ENCODE peak calls at places on chromosome 18, in six cellular contexts. One of them, this sample, is unnamed.

GRCh38 chr18:74996055-74996454 is 212.9 kb downstream of the PTGR3 start:
- DNase-seq in mesenchymal stem cell: no peak
- DNase-seq in IMR-90: no peak
- DNase-seq in H1: no peak
- DNase-seq in H9: no peak
- DNase-seq in neuronal stem cell: no peak
- DNase-seq in this sample: no peak

GRCh38 chr18:46756172-46756558 is 688 bp downstream of the ST8SIA5 start:
- DNase-seq in H1: no peak
- DNase-seq in neuronal stem cell: peak; percentile 27
- DNase-seq in mesenchymal stem cell: peak; percentile 2
- DNase-seq in IMR-90: no peak
- DNase-seq in H9: no peak
- DNase-seq in this sample: no peak

GRCh38 chr18:58168221-58168620 is 124.2 kb downstream of the NEDD4L start:
- DNase-seq in H1: no peak
- DNase-seq in H9: no peak
- DNase-seq in mesenchymal stem cell: no peak
- DNase-seq in neuronal stem cell: no peak
- DNase-seq in IMR-90: no peak
- DNase-seq in this sample: no peak

GRCh38 chr18:31373641-31374040 is 2.9 kb upstream of the DSG4 start:
- DNase-seq in mesenchymal stem cell: no peak
- DNase-seq in IMR-90: no peak
- DNase-seq in neuronal stem cell: no peak
- DNase-seq in H9: no peak
- DNase-seq in H1: no peak
- DNase-seq in this sample: no peak

GRCh38 chr18:28365406-28365805 is 188.5 kb upstream of the CDH2 start:
- DNase-seq in IMR-90: peak; percentile 1
- DNase-seq in neuronal stem cell: no peak
- DNase-seq in mesenchymal stem cell: peak; percentile 35
- DNase-seq in H1: no peak
- DNase-seq in H9: no peak
- DNase-seq in this sample: peak; percentile 73

GRCh38 chr18:4130734-4131719 is 324.1 kb downstream of the DLGAP1 start:
- DNase-seq in H1: no peak
- DNase-seq in H9: no peak
- DNase-seq in neuronal stem cell: no peak
- DNase-seq in mesenchymal stem cell: no peak
- DNase-seq in IMR-90: no peak
- DNase-seq in this sample: no peak

GRCh38 chr18:12500986-12501385 is 93.3 kb downstream of the PRELID3A start:
- DNase-seq in H9: no peak
- DNase-seq in mesenchymal stem cell: no peak
- DNase-seq in IMR-90: no peak
- DNase-seq in neuronal stem cell: no peak
- DNase-seq in H1: no peak
- DNase-seq in this sample: no peak

GRCh38 chr18:58186258-58186948 is 142.4 kb downstream of the NEDD4L start:
- DNase-seq in IMR-90: peak; percentile 91
- DNase-seq in H1: peak; percentile 37
- DNase-seq in H9: no peak
- DNase-seq in mesenchymal stem cell: peak; percentile 66
- DNase-seq in neuronal stem cell: no peak
- DNase-seq in this sample: peak; percentile 94

GRCh38 chr18:4836146-4836545 is 360.9 kb downstream of the AKAIN1 start:
- DNase-seq in H1: no peak
- DNase-seq in H9: no peak
- DNase-seq in neuronal stem cell: no peak
- DNase-seq in IMR-90: no peak
- DNase-seq in mesenchymal stem cell: no peak
- DNase-seq in this sample: no peak

GRCh38 chr18:32349728-32350395 is 120.8 kb downstream of the GAREM1 start:
- DNase-seq in H1: no peak
- DNase-seq in H9: no peak
- DNase-seq in neuronal stem cell: no peak
- DNase-seq in mesenchymal stem cell: peak; percentile 95
- DNase-seq in IMR-90: peak; percentile 97
- DNase-seq in this sample: peak; percentile 88

DNA sequence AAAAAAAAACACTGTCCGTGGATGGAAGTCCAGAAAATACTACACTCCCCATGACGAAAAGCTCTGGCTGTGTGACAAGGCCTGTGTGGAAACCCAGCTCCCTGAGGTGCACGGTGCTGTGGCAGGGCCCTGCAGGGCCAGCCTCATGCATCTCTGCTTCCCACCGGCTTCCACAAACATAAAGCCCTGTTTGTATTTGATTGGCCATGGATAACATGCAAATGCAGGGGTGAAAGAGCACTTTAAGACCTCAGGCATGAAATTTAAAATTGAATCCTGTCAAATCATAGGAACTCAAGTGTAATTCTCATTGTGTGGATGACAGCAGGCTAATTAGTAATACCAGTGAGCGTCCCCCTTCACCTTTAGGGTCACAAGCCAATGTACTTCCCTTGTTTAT is 757.2 kb downstream of the GALR1 start:
- DNase-seq in mesenchymal stem cell: no peak
- DNase-seq in IMR-90: no peak
- DNase-seq in H9: no peak
- DNase-seq in neuronal stem cell: peak; percentile 46
- DNase-seq in H1: no peak
- DNase-seq in this sample: no peak
- H3K14ac ChIP-seq in mesenchymal stem cell: no peak overlapping the region
- H3K14ac ChIP-seq in IMR-90: no peak overlapping the region
- H3K14ac ChIP-seq in H9: no peak overlapping the region
- H3K14ac ChIP-seq in neuronal stem cell: no peak overlapping the region
- H3K14ac ChIP-seq in H1: no peak overlapping the region
- H3K14ac ChIP-seq in this sample: no peak overlapping the region

DNA sequence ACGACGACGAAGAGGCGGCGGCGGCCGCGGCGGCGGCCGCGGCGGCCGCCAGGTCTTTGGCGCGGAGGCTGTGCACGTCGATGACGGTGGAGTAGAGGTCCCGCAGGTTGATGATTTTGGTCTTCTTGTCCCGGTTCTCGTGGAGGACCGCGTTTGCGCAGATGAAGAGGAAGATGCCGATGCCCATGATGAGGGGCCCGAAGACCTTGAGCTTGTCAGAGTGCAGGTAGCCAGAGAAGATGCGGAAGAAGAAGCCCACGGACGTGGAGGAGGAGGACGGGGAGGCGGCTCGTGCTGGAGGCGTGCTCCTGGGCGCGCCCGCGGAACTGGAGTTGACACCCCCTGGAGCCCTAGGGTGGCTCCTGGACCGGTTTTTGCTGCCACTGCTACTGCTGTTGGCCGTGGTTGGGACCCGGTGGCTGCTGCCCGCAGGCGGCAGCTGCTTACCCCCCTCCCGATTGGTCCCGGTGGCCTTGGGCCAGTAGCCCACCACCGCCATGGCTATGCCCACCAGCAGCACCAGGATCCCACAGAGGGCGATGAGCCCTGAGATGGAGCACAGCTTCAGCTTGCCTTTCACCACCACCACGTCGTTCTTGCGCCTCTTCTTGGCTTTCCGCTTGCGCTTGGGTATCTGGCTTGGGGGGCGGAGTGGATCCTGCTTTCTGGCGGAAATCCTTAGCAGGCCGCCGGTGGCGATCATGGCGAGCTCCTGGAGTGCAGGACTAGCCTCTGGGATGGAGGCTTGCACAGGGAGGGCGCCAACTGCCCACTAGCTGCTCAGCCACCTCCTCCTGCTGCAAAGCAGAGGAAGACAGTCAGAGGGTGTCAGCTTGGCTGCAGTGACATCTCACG is 3.7 kb downstream of the TMEM200C start:
- DNase-seq in H9: peak; percentile 43
- DNase-seq in H1: peak; percentile 61
- DNase-seq in IMR-90: no peak
- DNase-seq in neuronal stem cell: no peak
- DNase-seq in mesenchymal stem cell: no peak
- DNase-seq in this sample: no peak
- H3K18ac ChIP-seq in H9: no peak overlapping the region
- H3K18ac ChIP-seq in H1: no peak overlapping the region
- H3K18ac ChIP-seq in IMR-90: no peak overlapping the region
- H3K18ac ChIP-seq in neuronal stem cell: peak overlapping the region; percentile 98
- H3K18ac ChIP-seq in mesenchymal stem cell: no peak overlapping the region
- H3K18ac ChIP-seq in this sample: no peak overlapping the region

DNA sequence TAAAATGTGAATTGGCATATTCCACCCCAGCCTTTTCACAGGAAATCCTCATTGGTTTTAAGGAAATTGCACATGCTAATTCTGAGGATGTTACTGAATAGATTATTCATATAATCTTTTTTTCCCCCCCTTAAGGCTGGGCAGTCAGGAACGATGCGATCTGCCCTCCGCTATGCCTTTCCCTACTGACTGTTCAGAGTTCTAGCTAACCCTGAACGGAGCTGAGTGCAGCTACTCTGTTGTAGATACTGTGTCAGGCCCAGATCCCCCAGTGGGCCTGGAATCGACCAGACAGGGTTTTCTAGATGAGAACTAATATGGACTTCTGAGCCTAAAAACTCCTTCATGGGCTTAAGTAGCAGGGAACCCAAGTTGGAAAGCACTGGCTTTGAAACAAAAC is 192.2 kb downstream of the TCF4 start:
- DNase-seq in IMR-90: no peak
- DNase-seq in neuronal stem cell: no peak
- DNase-seq in mesenchymal stem cell: no peak
- DNase-seq in H1: no peak
- DNase-seq in H9: no peak
- DNase-seq in this sample: no peak
- H3K14ac ChIP-seq in IMR-90: no peak overlapping the region
- H3K14ac ChIP-seq in neuronal stem cell: no peak overlapping the region
- H3K14ac ChIP-seq in mesenchymal stem cell: no peak overlapping the region
- H3K14ac ChIP-seq in H1: no peak overlapping the region
- H3K14ac ChIP-seq in H9: no peak overlapping the region
- H3K14ac ChIP-seq in this sample: no peak overlapping the region

DNA sequence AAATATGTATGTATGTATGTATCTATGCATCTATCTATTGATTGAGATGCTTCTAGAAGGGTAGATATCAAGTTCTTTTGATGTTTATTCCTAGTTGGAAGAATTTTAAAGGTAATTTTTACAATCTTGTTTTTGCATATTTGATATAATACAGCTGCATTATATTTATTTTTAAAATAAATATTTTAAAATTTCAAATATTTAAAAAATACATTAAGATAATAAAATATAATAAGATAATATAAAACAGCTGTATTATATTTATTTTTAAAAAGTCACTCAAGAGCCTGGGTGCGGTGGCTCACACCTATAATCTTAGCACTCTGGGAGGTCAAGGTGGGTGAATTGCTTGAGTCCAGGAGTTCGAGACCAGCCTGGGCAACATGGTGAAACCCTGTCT is 92.5 kb downstream of the LIPG start:
- DNase-seq in mesenchymal stem cell: no peak
- DNase-seq in IMR-90: no peak
- DNase-seq in neuronal stem cell: no peak
- DNase-seq in H9: no peak
- DNase-seq in H1: no peak
- DNase-seq in this sample: no peak
- H3K18ac ChIP-seq in mesenchymal stem cell: no peak overlapping the region
- H3K18ac ChIP-seq in IMR-90: no peak overlapping the region
- H3K18ac ChIP-seq in neuronal stem cell: no peak overlapping the region
- H3K18ac ChIP-seq in H9: no peak overlapping the region
- H3K18ac ChIP-seq in H1: no peak overlapping the region
- H3K18ac ChIP-seq in this sample: no peak overlapping the region

GRCh38 chr18:78595453-78595852 is 384.2 kb upstream of the SALL3 start:
- DNase-seq in H9: peak; percentile 8
- DNase-seq in IMR-90: no peak
- DNase-seq in mesenchymal stem cell: no peak
- DNase-seq in H1: no peak
- DNase-seq in neuronal stem cell: no peak
- DNase-seq in this sample: no peak
- H3K14ac ChIP-seq in H9: no peak overlapping the region
- H3K14ac ChIP-seq in IMR-90: no peak overlapping the region
- H3K14ac ChIP-seq in mesenchymal stem cell: no peak overlapping the region
- H3K14ac ChIP-seq in H1: no peak overlapping the region
- H3K14ac ChIP-seq in neuronal stem cell: no peak overlapping the region
- H3K14ac ChIP-seq in this sample: no peak overlapping the region

GRCh38 chr18:34624551-34624950 is 85.5 kb upstream of the DTNA start:
- DNase-seq in H9: no peak
- DNase-seq in mesenchymal stem cell: peak; percentile 37
- DNase-seq in H1: no peak
- DNase-seq in neuronal stem cell: no peak
- DNase-seq in IMR-90: peak; percentile 4
- DNase-seq in this sample: no peak

GRCh38 chr18:34631071-34631470 is 79.0 kb upstream of the DTNA start:
- DNase-seq in H9: no peak
- DNase-seq in neuronal stem cell: no peak
- DNase-seq in mesenchymal stem cell: no peak
- DNase-seq in IMR-90: no peak
- DNase-seq in H1: no peak
- DNase-seq in this sample: no peak

GRCh38 chr18:34626404-34627137 is 83.5 kb upstream of the DTNA start:
- DNase-seq in IMR-90: peak; percentile 54
- DNase-seq in neuronal stem cell: no peak
- DNase-seq in H1: no peak
- DNase-seq in mesenchymal stem cell: no peak
- DNase-seq in H9: no peak
- DNase-seq in this sample: no peak

GRCh38 chr18:34631567-34631966 is 78.5 kb upstream of the DTNA start:
- DNase-seq in H9: no peak
- DNase-seq in IMR-90: no peak
- DNase-seq in mesenchymal stem cell: no peak
- DNase-seq in neuronal stem cell: no peak
- DNase-seq in H1: no peak
- DNase-seq in this sample: no peak

GRCh38 chr18:34627138-34627920 is 82.8 kb upstream of the DTNA start:
- DNase-seq in neuronal stem cell: no peak
- DNase-seq in H1: no peak
- DNase-seq in H9: no peak
- DNase-seq in mesenchymal stem cell: no peak
- DNase-seq in IMR-90: no peak
- DNase-seq in this sample: no peak
- H3K18ac ChIP-seq in neuronal stem cell: no peak overlapping the region
- H3K18ac ChIP-seq in H1: no peak overlapping the region
- H3K18ac ChIP-seq in H9: no peak overlapping the region
- H3K18ac ChIP-seq in mesenchymal stem cell: no peak overlapping the region
- H3K18ac ChIP-seq in IMR-90: no peak overlapping the region
- H3K18ac ChIP-seq in this sample: no peak overlapping the region

This sample was measured in trophoblast cell.